ENCODE peak calls at places on chromosome 18, in eight cellular contexts. A, P, C, K, V, N, U and S are unnamed samples.

GRCh38 chr18:48000701-48001100 is 70.2 kb upstream of the SMAD2 start:
- DNase-seq in A (no peak), P (no peak), C (no peak), K (no peak), V (no peak), N (no peak), U (no peak), S (no peak)

GRCh38 chr18:55500316-55501086 is 87.5 kb downstream of the TCF4 start:
- DNase-seq in A (no peak), P (no peak), C (peak; percentile 91), K (no peak), V (no peak), N (no peak), U (no peak), S (peak; percentile 24)

GRCh38 chr18:63137999-63138448 is 181.5 kb downstream of the BCL2 start:
- DNase-seq in A (peak; percentile 39), P (no peak), C (no peak), K (no peak), V (no peak), N (peak; percentile 44), U (no peak), S (no peak)

GRCh38 chr18:63299837-63300787 is 19.5 kb downstream of the BCL2 start:
- DNase-seq in A (no peak), P (no peak), C (no peak), K (no peak), V (no peak), N (no peak), U (no peak), S (no peak)

GRCh38 chr18:79681484-79682387 is 2.1 kb downstream of the CTDP1 start:
- DNase-seq in A (peak; percentile 64), P (no peak), C (no peak), K (no peak), V (no peak), N (no peak), U (no peak), S (no peak)

GRCh38 chr18:3368193-3368592 is 81.8 kb upstream of the TGIF1 start:
- DNase-seq in A (no peak), P (no peak), C (peak; percentile 58), K (no peak), V (no peak), N (no peak), U (no peak), S (no peak)

GRCh38 chr18:58611471-58612131 is 17.3 kb downstream of the ALPK2 start:
- DNase-seq in A (no peak), P (no peak), C (peak; percentile 20), K (no peak), V (no peak), N (no peak), U (no peak), S (no peak)

GRCh38 chr18:78884502-78884901 is 95.1 kb upstream of the SALL3 start:
- DNase-seq in A (no peak), P (no peak), C (no peak), K (no peak), V (no peak), N (no peak), U (no peak), S (no peak)

GRCh38 chr18:13427354-13427753 is 208.8 kb downstream of the LDLRAD4 start:
- DNase-seq in A (no peak), P (no peak), C (no peak), K (no peak), V (no peak), N (peak; percentile 58), U (peak; percentile 49), S (peak; percentile 59)